ENCODE peak calls at places on chromosome 19, in five cellular contexts. A, T, X, N and J are unnamed samples. For H3K36me3, the result is how much of the 10 kb centered on the place peaks cover.

GRCh38 chr19:48630289-48631036 is 6.7 kb downstream of the DBP start:
- DNase-seq in A (no peak), T (peak), X (peak), N (peak), J (no peak)

GRCh38 chr19:39155114-39155700 is 29.6 kb downstream of the PAK4 start:
- DNase-seq in A (no peak), T (no peak), X (peak), N (no peak), J (no peak)

GRCh38 chr19:5022066-5022860 is 53.4 kb downstream of the KDM4B start:
- DNase-seq in A (no peak), T (no peak), X (peak), N (no peak), J (no peak)

GRCh38 chr19:41933131-41933458 is 4.8 kb upstream of the ERFL start:
- DNase-seq in A (no peak), T (no peak), X (peak), N (peak), J (no peak)

GRCh38 chr19:31439270-31439573 is 90.0 kb upstream of the TSHZ3 start:
- DNase-seq in A (no peak), T (no peak), X (no peak), N (no peak), J (no peak)

GRCh38 chr19:3073159-3073563 is 10.9 kb upstream of the TLE5 start:
- DNase-seq in A (peak), T (no peak), X (peak), N (no peak), J (peak)

GRCh38 chr19:53936035-53936434 is 26.7 kb upstream of the CACNG8 start:
- DNase-seq in A (no peak), T (no peak), X (no peak), N (no peak), J (no peak)

GRCh38 chr19:28140201-28140600 is 1072.8 kb downstream of the UQCRFS1 start:
- DNase-seq in A (no peak), T (no peak), X (no peak), N (no peak), J (no peak)

GRCh38 chr19:45160870-45161714 is at the start of gene NKPD1:
- DNase-seq in A (no peak), T (no peak), X (peak), N (no peak), J (peak)

GRCh38 chr19:34173145-34173956 is 1.0 kb downstream of the LSM14A start:
- DNase-seq in A (peak), T (peak), X (peak), N (peak), J (no peak)

GRCh38 chr19:33388231-33388816 is 14.8 kb downstream of the CEBPG start:
- DNase-seq in A (peak), T (peak), X (peak), N (no peak), J (no peak)

GRCh38 chr19:46717716-46718143 is 816 bp upstream of the PRKD2 start:
- DNase-seq in A (no peak), T (no peak), X (no peak), N (no peak), J (no peak)

GRCh38 chr19:14507704-14508246 is 10.4 kb downstream of the DNAJB1 start:
- DNase-seq in A (no peak), T (no peak), X (peak), N (no peak), J (no peak)

GRCh38 chr19:57954996-57955395 is 7.5 kb upstream of the ZNF256 start:
- DNase-seq in A (no peak), T (no peak), X (no peak), N (no peak), J (no peak)

GRCh38 chr19:32650671-32651070 is 24.3 kb downstream of the ANKRD27 start:
- DNase-seq in A (no peak), T (no peak), X (no peak), N (no peak), J (no peak)

GRCh38 chr19:47497821-47498520 is 14.0 kb upstream of the KPTN start:
- DNase-seq in A (no peak), T (no peak), X (peak), N (no peak), J (no peak)

GRCh38 chr19:45071969-45072790 is 4.1 kb downstream of the ZNF296 start:
- DNase-seq in A (no peak), T (no peak), X (peak), N (no peak), J (no peak)

GRCh38 chr19:56504581-56504980 is 3.1 kb upstream of the ZNF471 start:
- DNase-seq in A (no peak), T (no peak), X (peak), N (no peak), J (no peak)

GRCh38 chr19:13146763-13147563 is 3.2 kb downstream of the STX10 start:
- DNase-seq in A (peak), T (no peak), X (peak), N (no peak), J (no peak)

GRCh38 chr19:38734426-38735256 is 9.6 kb downstream of the CAPN12 start:
- DNase-seq in A (no peak), T (no peak), X (peak), N (no peak), J (no peak)

GRCh38 chr19:16649734-16650133 is 10.2 kb downstream of the SMIM7 start:
- DNase-seq in A (no peak), T (peak), X (no peak), N (no peak), J (no peak)

GRCh38 chr19:41427647-41428480 is 690 bp upstream of the B3GNT8 start:
- DNase-seq in A (peak), T (peak), X (peak), N (no peak), J (no peak)

GRCh38 chr19:23527797-23528196 is 132.5 kb upstream of the ZNF91 start:
- DNase-seq in A (no peak), T (no peak), X (no peak), N (no peak), J (no peak)

GRCh38 chr19:12075538-12076139 is 11.1 kb downstream of the ZNF844 start:
- DNase-seq in A (no peak), T (no peak), X (no peak), N (no peak), J (no peak)

GRCh38 chr19:12077375-12077774 is 12.8 kb downstream of the ZNF844 start:
- DNase-seq in A (no peak), T (no peak), X (no peak), N (no peak), J (no peak)
- H3K36me3 ChIP-seq in A (under half), T (half or more), X (under half), N (under half), J (half or more)

GRCh38 chr19:50719119-50719435 is 525 bp downstream of the SHANK1 start:
- DNase-seq in A (no peak), T (no peak), X (no peak), N (no peak), J (no peak)
- H3K4me3 ChIP-seq in A (peak), T (peak), X (peak), N (peak), J (peak)

DNA sequence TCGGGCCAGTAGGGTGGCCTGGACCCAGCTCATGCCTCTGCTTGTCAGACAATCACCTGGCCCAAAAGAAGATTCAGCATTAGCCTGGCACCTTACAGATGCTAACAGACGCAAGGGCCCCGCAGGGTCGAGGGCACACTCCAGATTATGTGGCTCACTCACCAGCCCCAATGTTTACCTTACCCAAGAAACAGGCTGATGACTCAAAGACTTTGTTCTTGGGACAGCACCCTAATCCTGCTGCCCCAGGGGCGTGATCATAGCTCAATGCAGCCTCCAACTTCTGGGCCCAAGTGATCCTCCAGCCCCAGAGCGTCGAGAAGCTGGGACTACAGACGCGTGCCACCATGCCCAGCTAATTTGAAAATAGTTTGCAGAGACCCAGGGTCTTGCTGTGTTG is 9.8 kb downstream of the ECSIT start:
- DNase-seq in A (no peak), T (no peak), X (no peak), N (no peak), J (no peak)
- H3K36me3 ChIP-seq in A (under half), T (half or more), X (under half), N (under half), J (under half)

GRCh38 chr19:7915250-7916136 is 863 bp downstream of the TGFBR3L start:
- DNase-seq in A (no peak), T (no peak), X (peak), N (no peak), J (peak)
- H3K4me3 ChIP-seq in A (peak), T (peak), X (peak), N (no peak), J (peak)

GRCh38 chr19:36081385-36081784 is 26.7 kb downstream of the WDR62 start:
- DNase-seq in A (no peak), T (no peak), X (peak), N (no peak), J (no peak)
- H3K36me3 ChIP-seq in A (under half), T (under half), X (under half), N (under half), J (half or more)

DNA sequence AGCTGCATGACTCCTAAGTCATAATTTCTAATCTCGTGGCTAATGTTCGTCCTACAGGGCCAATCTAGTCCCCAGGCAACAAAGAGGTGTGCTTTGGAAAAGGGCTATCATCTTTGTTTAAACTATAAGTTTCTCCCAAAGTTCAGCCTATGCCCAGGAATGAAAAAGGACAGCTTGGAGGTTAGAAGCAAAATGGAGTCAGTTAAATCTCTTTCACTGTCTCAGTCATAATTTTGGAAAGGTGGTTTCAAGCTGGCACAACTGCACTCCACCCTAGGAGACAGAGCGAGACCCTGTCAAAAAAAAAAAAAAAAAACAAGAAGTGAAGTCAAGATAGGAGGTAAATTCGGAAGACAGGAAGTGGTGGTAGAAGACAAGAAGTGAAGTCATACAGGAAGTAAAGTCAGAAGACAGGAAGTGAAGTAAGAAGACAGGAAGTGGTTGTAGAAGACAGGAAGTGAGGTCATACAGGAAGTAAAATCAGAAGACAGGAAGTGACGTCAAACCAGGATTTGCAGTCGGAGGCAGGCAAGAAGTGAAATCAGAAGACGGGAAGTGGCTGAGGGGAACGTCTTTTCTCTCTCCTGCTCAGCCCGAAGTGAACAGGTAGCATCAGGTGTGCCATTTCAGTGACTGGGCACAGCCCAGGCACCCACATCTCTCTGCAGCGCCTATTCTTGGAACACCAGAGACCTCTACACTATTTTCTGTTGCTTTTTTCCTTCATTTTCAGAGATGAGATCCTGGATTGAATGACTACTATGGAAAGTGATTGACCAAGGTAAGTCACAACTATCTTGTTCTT is 32.2 kb downstream of the GP6 start:
- DNase-seq in A (peak), T (no peak), X (no peak), N (peak), J (peak)
- H3K4me3 ChIP-seq in A (peak), T (peak), X (peak), N (peak), J (peak)